ENCODE peak calls at places on chromosomes 16 and 17, in five cellular contexts. Y, I, G, P and T are unnamed samples.

GRCh38 chr17:76584427-76585047 is 1.1 kb downstream of the ST6GALNAC2 start:
- DNase-seq in P (no peak), G (no peak), Y (no peak), I (no peak), T (no peak)

GRCh38 chr17:50056961-50057330 is 1.0 kb downstream of the ITGA3 start:
- DNase-seq in I (no peak), G (no peak), Y (no peak), P (peak), T (no peak)

GRCh38 chr17:21293846-21294240 is 9.3 kb downstream of the MAP2K3 start:
- DNase-seq in Y (no peak), I (no peak), G (no peak), P (no peak), T (no peak)

GRCh38 chr17:2050246-2050866 is 4.5 kb upstream of the HIC1 start:
- DNase-seq in G (peak), P (peak), Y (peak), I (no peak), T (peak)

GRCh38 chr17:41792835-41793748 is 6.6 kb upstream of the JUP start:
- DNase-seq in I (no peak), G (no peak), P (peak), Y (peak), T (no peak)

GRCh38 chr16:19883296-19883951 is 1.2 kb downstream of the GPRC5B start:
- DNase-seq in Y (no peak), I (no peak), P (peak), G (peak), T (peak)

GRCh38 chr17:10226930-10227695 is 28.7 kb upstream of the GAS7 start:
- DNase-seq in I (no peak), P (peak), G (peak), Y (peak), T (no peak)

GRCh38 chr17:16342979-16343378 is 10.3 kb downstream of the CENPV start:
- DNase-seq in P (no peak), I (no peak), G (no peak), Y (no peak), T (peak)

GRCh38 chr16:14324581-14324980 is 253.5 kb downstream of the MRTFB start:
- DNase-seq in I (no peak), G (no peak), P (no peak), Y (no peak), T (no peak)

GRCh38 chr16:89052824-89053724 is 40.6 kb upstream of the ACSF3 start:
- DNase-seq in G (no peak), I (peak), P (peak), Y (peak), T (no peak)

GRCh38 chr17:76261421-76262215 is 3.5 kb upstream of the UBALD2 start:
- DNase-seq in P (no peak), I (no peak), Y (no peak), G (no peak), T (no peak)

GRCh38 chr16:17386229-17386628 is 84.5 kb downstream of the XYLT1 start:
- DNase-seq in Y (no peak), G (no peak), P (no peak), I (no peak), T (no peak)

GRCh38 chr16:11264155-11264832 is 4.8 kb downstream of the TNP2 start:
- DNase-seq in I (peak), G (no peak), Y (no peak), P (no peak), T (no peak)

GRCh38 chr17:77872714-77873517 is 85.6 kb upstream of the TNRC6C start:
- DNase-seq in G (no peak), Y (no peak), P (no peak), I (no peak), T (no peak)

GRCh38 chr17:263773-264172 is 82.3 kb upstream of the DOC2B start:
- DNase-seq in Y (peak), I (no peak), G (no peak), P (no peak), T (no peak)

GRCh38 chr16:28875134-28876015 is 2.9 kb upstream of the ATP2A1 start:
- DNase-seq in Y (no peak), I (no peak), G (no peak), P (no peak), T (peak)

GRCh38 chr16:2842340-2843000 is 12.4 kb downstream of the ZG16B start:
- DNase-seq in Y (no peak), I (no peak), P (peak), G (no peak), T (peak)

GRCh38 chr17:67434061-67434525 is 57.0 kb downstream of the PITPNC1 start:
- DNase-seq in Y (no peak), G (peak), I (peak), P (peak), T (no peak)

GRCh38 chr17:2053380-2054261 is 1.3 kb upstream of the HIC1 start:
- DNase-seq in G (peak), Y (peak), I (peak), P (peak), T (peak)

GRCh38 chr16:58102665-58103427 is 26.3 kb downstream of the CFAP20 start:
- DNase-seq in I (no peak), G (no peak), Y (no peak), P (no peak), T (no peak)

GRCh38 chr17:29007456-29008455 is 1.9 kb upstream of the SEZ6 start:
- DNase-seq in P (no peak), I (no peak), Y (no peak), G (no peak), T (no peak)

GRCh38 chr16:29950806-29951461 is 10.9 kb upstream of the TMEM219 start:
- DNase-seq in Y (no peak), P (no peak), I (no peak), G (no peak), T (no peak)